ENCODE peak calls at places on chromosomes 11 and 22, in six cellular contexts. R is HepG2, C is H1, Q is SK-N-SH, B is K562, J is GM12878. T is an unnamed sample.

GRCh38 chr11:2138075-2138435 is 1.1 kb downstream of the IGF2 start:
- DNase-seq in R (no peak), C (no peak), Q (peak; percentile 64), B (peak; percentile 28), J (no peak), T (no peak)

GRCh38 chr11:66863428-66864125 is 6.7 kb downstream of the LRFN4 start:
- DNase-seq in R (no peak), C (no peak), Q (no peak), B (no peak), J (no peak), T (no peak)

GRCh38 chr11:117484159-117484558 is 156.5 kb downstream of the CEP164 start:
- DNase-seq in R (no peak), C (no peak), Q (no peak), B (no peak), J (no peak), T (no peak)

GRCh38 chr11:123020968-123021367 is 39.3 kb upstream of the BSX start:
- DNase-seq in R (peak; percentile 43), C (no peak), Q (peak; percentile 76), B (no peak), J (no peak), T (peak; percentile 17)

GRCh38 chr22:39349967-39350802 is at the start of gene SYNGR1:
- DNase-seq in R (no peak), C (no peak), Q (peak; percentile 69), B (peak; percentile 54), J (no peak), T (no peak)

GRCh38 chr11:7574491-7575129 is 60.8 kb downstream of the PPFIBP2 start:
- DNase-seq in R (no peak), C (no peak), Q (no peak), B (no peak), J (no peak), T (no peak)

GRCh38 chr11:6438979-6439571 is 1.7 kb downstream of the HPX start:
- DNase-seq in R (peak; percentile 67), C (no peak), Q (peak; percentile 64), B (peak; percentile 51), J (no peak), T (peak; percentile 72)

GRCh38 chr22:40613025-40613424 is 23.5 kb downstream of the MRTFA start:
- DNase-seq in R (no peak), C (no peak), Q (no peak), B (no peak), J (no peak), T (no peak)

GRCh38 chr11:108239076-108239475 is 16.2 kb downstream of the ATM start:
- DNase-seq in R (no peak), C (no peak), Q (no peak), B (no peak), J (no peak), T (no peak)

GRCh38 chr22:41998361-41999261 is at the start of gene WBP2NL:
- DNase-seq in R (no peak), C (no peak), Q (peak; percentile 89), B (peak; percentile 78), J (peak; percentile 58), T (peak; percentile 54)

GRCh38 chr11:86660011-86660595 is 12.3 kb downstream of the ME3 start:
- DNase-seq in R (no peak), C (no peak), Q (peak; percentile 11), B (no peak), J (no peak), T (no peak)

GRCh38 chr11:118535261-118535660 is 4.3 kb downstream of the TMEM25 start:
- DNase-seq in R (no peak), C (no peak), Q (no peak), B (no peak), J (no peak), T (no peak)

GRCh38 chr11:76119779-76120178 is 86.5 kb downstream of the WNT11 start:
- DNase-seq in R (no peak), C (no peak), Q (no peak), B (no peak), J (no peak), T (no peak)

GRCh38 chr11:103537904-103538502 is 428.8 kb downstream of the DYNC2H1 start:
- DNase-seq in R (no peak), C (no peak), Q (peak; percentile 30), B (no peak), J (no peak), T (no peak)

GRCh38 chr11:14264966-14265365 is 94.0 kb downstream of the RRAS2 start:
- DNase-seq in R (no peak), C (no peak), Q (no peak), B (no peak), J (no peak), T (no peak)

GRCh38 chr22:19663286-19663815 is 51.0 kb upstream of the SEPTIN5 start:
- DNase-seq in R (no peak), C (no peak), Q (peak; percentile 90), B (no peak), J (no peak), T (peak; percentile 54)

GRCh38 chr11:3834349-3835099 is 6.2 kb downstream of the RHOG start:
- DNase-seq in R (no peak), C (no peak), Q (no peak), B (peak; percentile 81), J (no peak), T (peak; percentile 98)

GRCh38 chr11:64304316-64305072 is 830 bp upstream of the ESRRA start:
- DNase-seq in R (peak; percentile 80), C (peak; percentile 86), Q (peak; percentile 88), B (peak; percentile 64), J (peak; percentile 78), T (peak; percentile 92)

GRCh38 chr11:100910808-100911207 is 218.8 kb downstream of the PGR start:
- DNase-seq in R (no peak), C (no peak), Q (no peak), B (no peak), J (peak; percentile 62), T (no peak)

GRCh38 chr11:71477637-71478011 is 24.6 kb downstream of the NADSYN1 start:
- DNase-seq in R (no peak), C (no peak), Q (no peak), B (no peak), J (no peak), T (no peak)

GRCh38 chr22:28183078-28183870 is 264.2 kb upstream of the PITPNB start:
- DNase-seq in R (no peak), C (no peak), Q (no peak), B (no peak), J (no peak), T (no peak)

GRCh38 chr11:88402192-88402715 is 64.7 kb upstream of the CTSC start:
- DNase-seq in R (no peak), C (no peak), Q (no peak), B (no peak), J (peak; percentile 17), T (no peak)

GRCh38 chr22:46614070-46614931 is 5.9 kb upstream of the GRAMD4 start:
- DNase-seq in R (no peak), C (no peak), Q (no peak), B (no peak), J (peak; percentile 70), T (no peak)

GRCh38 chr11:77783023-77783422 is 37.5 kb downstream of the RSF1 start:
- DNase-seq in R (no peak), C (no peak), Q (no peak), B (no peak), J (no peak), T (peak; percentile 14)

DNA sequence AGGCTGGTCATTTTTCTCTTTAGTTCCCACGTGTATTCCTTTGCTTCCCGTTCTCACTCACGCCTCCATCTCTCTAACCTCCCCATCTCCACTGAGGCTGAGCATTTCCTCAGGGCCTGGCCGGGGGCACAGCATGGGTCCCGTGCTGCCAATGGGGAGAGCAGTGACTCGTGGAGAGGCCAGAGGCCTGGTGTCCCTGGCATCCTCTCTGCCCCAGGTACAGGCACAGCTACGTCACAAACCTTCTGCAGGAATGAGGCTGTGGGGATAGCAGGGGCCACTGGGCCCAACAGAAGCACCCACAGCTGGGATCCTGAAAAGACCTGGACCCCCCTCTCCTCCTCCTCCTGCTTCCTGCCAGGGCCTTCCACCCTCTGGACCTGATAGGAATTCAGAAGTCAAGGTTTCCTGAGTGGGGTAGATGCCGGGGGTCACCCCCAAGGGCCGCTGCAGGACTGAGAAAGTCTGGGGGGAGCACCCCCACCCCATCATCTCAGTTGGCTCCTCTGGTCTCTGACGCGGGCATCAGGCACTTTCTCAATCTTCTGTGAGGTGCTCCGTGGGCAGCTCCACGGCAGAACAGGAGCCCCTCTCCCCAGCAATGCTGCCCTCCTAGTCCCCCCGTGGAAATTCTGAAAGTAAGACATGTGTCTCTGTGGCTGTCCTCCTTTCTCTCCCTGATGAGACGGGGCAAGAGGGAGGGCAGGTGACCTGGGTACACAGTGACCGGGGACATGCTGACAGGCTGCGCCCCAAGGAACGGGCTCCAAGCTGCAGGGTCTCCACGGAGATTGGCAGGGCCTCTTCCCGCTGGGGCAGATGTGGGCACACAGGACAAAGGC is 11.7 kb downstream of the PNPLA5 start:
- DNase-seq in R (no peak), C (no peak), Q (no peak), B (no peak), J (no peak), T (no peak)
- TF ChIP-seq GABPA in R (no peak), C (no peak), Q (no peak), B (no peak), J (no peak), T (no peak)

GRCh38 chr11:85299247-85299646 is 327.9 kb downstream of the DLG2 start:
- DNase-seq in R (no peak), C (no peak), Q (no peak), B (no peak), J (no peak), T (no peak)
- H3K4me3 ChIP-seq in R (no peak overlapping the region), C (no peak overlapping the region), Q (no peak overlapping the region), B (no peak overlapping the region), J (no peak overlapping the region), T (no peak overlapping the region)

GRCh38 chr11:8746575-8746974 is 64.0 kb downstream of the RPL27A start:
- DNase-seq in R (no peak), C (no peak), Q (no peak), B (no peak), J (no peak), T (no peak)

GRCh38 chr11:8748317-8748716 is 65.7 kb downstream of the RPL27A start:
- DNase-seq in R (no peak), C (no peak), Q (no peak), B (no peak), J (no peak), T (no peak)

GRCh38 chr11:8747173-8747572 is 64.6 kb downstream of the RPL27A start:
- DNase-seq in R (no peak), C (no peak), Q (no peak), B (no peak), J (no peak), T (no peak)

GRCh38 chr11:8744423-8744822 is 61.8 kb downstream of the RPL27A start:
- DNase-seq in R (no peak), C (no peak), Q (no peak), B (no peak), J (no peak), T (no peak)

DNA sequence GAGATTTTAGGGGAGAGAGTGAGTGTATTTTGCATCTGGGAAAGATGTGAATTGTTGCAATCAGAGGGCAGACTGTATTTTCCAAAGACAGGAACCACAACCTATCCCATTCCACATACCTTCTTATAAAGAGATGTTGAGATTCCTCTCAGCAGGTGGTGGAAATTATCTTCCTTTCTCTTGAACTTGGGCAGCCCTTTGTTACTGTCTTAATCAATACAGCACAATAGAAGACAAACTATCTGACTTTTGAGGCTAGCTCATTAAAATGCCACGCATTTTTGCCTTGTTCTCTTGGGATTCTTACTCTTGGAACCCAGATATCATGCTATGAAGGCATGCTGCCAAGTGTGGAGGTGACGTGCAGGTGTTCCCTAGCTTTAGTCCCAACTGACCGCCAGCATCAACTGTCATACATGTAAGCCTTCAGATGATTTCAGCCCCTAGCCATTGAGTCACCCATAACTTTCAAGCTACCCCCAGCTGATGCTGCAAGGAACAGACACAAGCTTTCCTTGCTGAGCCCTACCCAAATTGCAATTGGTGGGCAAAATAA is 62.9 kb downstream of the RPL27A start:
- DNase-seq in R (no peak), C (no peak), Q (no peak), B (no peak), J (no peak), T (no peak)
- H3K27me3 ChIP-seq in R (no peaks in the 10 kb centered on the region), C (no peaks in the 10 kb centered on the region), Q (no peaks in the 10 kb centered on the region), B (peaks cover 27% of the 10 kb centered on the region), J (no peaks in the 10 kb centered on the region), T (no peaks in the 10 kb centered on the region)

GRCh38 chr11:44178381-44178780 is 82.9 kb downstream of the EXT2 start:
- DNase-seq in R (no peak), C (no peak), Q (no peak), B (no peak), J (no peak), T (no peak)
- TF ChIP-seq GABPA in R (no peak), C (no peak), Q (no peak), B (no peak), J (no peak), T (no peak)

T was measured in HL-60.